ENCODE peak calls at places on chromosomes 3 and 15, in seven cellular contexts. One of them, this sample, is unnamed.

GRCh38 chr3:159208080-159208479 is 406.2 kb downstream of the MFSD1 start:
- DNase-seq in HepG2: no peak
- DNase-seq in A673: no peak
- DNase-seq in effector memory CD4-positive, alpha-beta T cell: no peak
- DNase-seq in H9: no peak
- DNase-seq in tibial nerve: no peak
- DNase-seq in astrocyte: peak; percentile 64
- DNase-seq in this sample: no peak

GRCh38 chr3:134299185-134299887 is 48.7 kb upstream of the RYK start:
- DNase-seq in astrocyte: no peak
- DNase-seq in HepG2: no peak
- DNase-seq in effector memory CD4-positive, alpha-beta T cell: no peak
- DNase-seq in A673: peak; percentile 50
- DNase-seq in H9: no peak
- DNase-seq in tibial nerve: no peak
- DNase-seq in this sample: no peak

GRCh38 chr15:61654918-61655317 is 405.3 kb downstream of the VPS13C start:
- DNase-seq in H9: no peak
- DNase-seq in tibial nerve: no peak
- DNase-seq in A673: no peak
- DNase-seq in astrocyte: no peak
- DNase-seq in HepG2: no peak
- DNase-seq in effector memory CD4-positive, alpha-beta T cell: no peak
- DNase-seq in this sample: no peak

GRCh38 chr3:181417748-181418147 is 294.0 kb upstream of the SOX2 start:
- DNase-seq in tibial nerve: no peak
- DNase-seq in H9: no peak
- DNase-seq in HepG2: no peak
- DNase-seq in A673: no peak
- DNase-seq in astrocyte: peak; percentile 65
- DNase-seq in effector memory CD4-positive, alpha-beta T cell: no peak
- DNase-seq in this sample: no peak

GRCh38 chr15:59997070-59997701 is 6.9 kb upstream of the FOXB1 start:
- DNase-seq in HepG2: no peak
- DNase-seq in astrocyte: no peak
- DNase-seq in A673: no peak
- DNase-seq in H9: peak; percentile 92
- DNase-seq in tibial nerve: no peak
- DNase-seq in effector memory CD4-positive, alpha-beta T cell: no peak
- DNase-seq in this sample: peak; percentile 42

GRCh38 chr15:87973456-87974215 is 282.9 kb downstream of the NTRK3 start:
- DNase-seq in H9: no peak
- DNase-seq in tibial nerve: no peak
- DNase-seq in astrocyte: no peak
- DNase-seq in effector memory CD4-positive, alpha-beta T cell: no peak
- DNase-seq in HepG2: no peak
- DNase-seq in A673: no peak
- DNase-seq in this sample: no peak

GRCh38 chr15:49232407-49232806 is 62.4 kb downstream of the GALK2 start:
- DNase-seq in HepG2: no peak
- DNase-seq in effector memory CD4-positive, alpha-beta T cell: no peak
- DNase-seq in H9: no peak
- DNase-seq in tibial nerve: no peak
- DNase-seq in astrocyte: no peak
- DNase-seq in A673: no peak
- DNase-seq in this sample: no peak

GRCh38 chr3:195260286-195260905 is 10.6 kb downstream of the XXYLT1 start:
- DNase-seq in tibial nerve: no peak
- DNase-seq in A673: peak; percentile 38
- DNase-seq in HepG2: no peak
- DNase-seq in astrocyte: no peak
- DNase-seq in H9: peak; percentile 78
- DNase-seq in effector memory CD4-positive, alpha-beta T cell: peak; percentile 27
- DNase-seq in this sample: peak; percentile 9

GRCh38 chr15:101068961-101069734 is 150.0 kb downstream of the LRRK1 start:
- DNase-seq in HepG2: peak; percentile 87
- DNase-seq in A673: no peak
- DNase-seq in effector memory CD4-positive, alpha-beta T cell: no peak
- DNase-seq in H9: peak; percentile 96
- DNase-seq in astrocyte: peak; percentile 18
- DNase-seq in tibial nerve: no peak
- DNase-seq in this sample: no peak

GRCh38 chr3:66153471-66153870 is 67.3 kb upstream of the SLC25A26 start:
- DNase-seq in tibial nerve: no peak
- DNase-seq in H9: no peak
- DNase-seq in effector memory CD4-positive, alpha-beta T cell: no peak
- DNase-seq in HepG2: no peak
- DNase-seq in A673: no peak
- DNase-seq in astrocyte: peak; percentile 20
- DNase-seq in this sample: no peak

GRCh38 chr3:111751961-111752360 is 107.1 kb upstream of the PHLDB2 start:
- DNase-seq in A673: peak; percentile 28
- DNase-seq in HepG2: no peak
- DNase-seq in effector memory CD4-positive, alpha-beta T cell: no peak
- DNase-seq in tibial nerve: no peak
- DNase-seq in astrocyte: peak; percentile 91
- DNase-seq in H9: no peak
- DNase-seq in this sample: no peak

GRCh38 chr3:198080521-198081384 is 120.7 kb downstream of the LMLN start:
- DNase-seq in A673: peak; percentile 86
- DNase-seq in H9: peak; percentile 85
- DNase-seq in effector memory CD4-positive, alpha-beta T cell: peak; percentile 61
- DNase-seq in HepG2: peak; percentile 18
- DNase-seq in tibial nerve: no peak
- DNase-seq in astrocyte: peak; percentile 33
- DNase-seq in this sample: peak; percentile 83

GRCh38 chr3:64530434-64531049 is 157.3 kb downstream of the ADAMTS9 start:
- DNase-seq in tibial nerve: peak; percentile 68
- DNase-seq in astrocyte: peak; percentile 29
- DNase-seq in A673: peak; percentile 62
- DNase-seq in H9: peak; percentile 69
- DNase-seq in effector memory CD4-positive, alpha-beta T cell: no peak
- DNase-seq in HepG2: peak; percentile 18
- DNase-seq in this sample: no peak

GRCh38 chr3:46895204-46895660 is 17.7 kb downstream of the PTH1R start:
- DNase-seq in effector memory CD4-positive, alpha-beta T cell: peak; percentile 64
- DNase-seq in A673: peak; percentile 32
- DNase-seq in HepG2: peak; percentile 36
- DNase-seq in tibial nerve: peak; percentile 59
- DNase-seq in H9: no peak
- DNase-seq in astrocyte: no peak
- DNase-seq in this sample: peak; percentile 65

GRCh38 chr15:91865903-91866302 is 12.4 kb downstream of the SLCO3A1 start:
- DNase-seq in tibial nerve: no peak
- DNase-seq in HepG2: no peak
- DNase-seq in A673: no peak
- DNase-seq in H9: no peak
- DNase-seq in effector memory CD4-positive, alpha-beta T cell: no peak
- DNase-seq in astrocyte: peak; percentile 55
- DNase-seq in this sample: no peak

DNA sequence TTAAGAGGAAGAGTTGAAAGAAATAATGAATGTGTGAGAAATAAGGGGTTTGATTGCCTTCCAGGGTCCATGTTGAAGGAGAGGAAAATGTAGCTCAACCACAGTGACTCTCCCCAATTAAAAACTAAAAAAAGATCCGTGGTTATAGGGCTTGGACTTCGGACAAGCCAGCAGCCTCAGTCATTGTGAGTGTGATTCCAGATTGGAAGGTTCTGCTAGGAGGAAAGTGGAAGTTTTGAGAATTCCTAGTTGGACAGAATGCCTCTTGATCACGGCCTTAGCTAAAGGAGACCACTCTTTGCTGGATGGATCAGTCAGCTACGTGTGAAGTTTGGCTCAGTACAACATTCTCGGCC is 27.3 kb downstream of the FLNB start:
- DNase-seq in HepG2: no peak
- DNase-seq in A673: no peak
- DNase-seq in tibial nerve: no peak
- DNase-seq in astrocyte: peak; percentile 55
- DNase-seq in H9: no peak
- DNase-seq in effector memory CD4-positive, alpha-beta T cell: no peak
- DNase-seq in this sample: no peak
- H3K4me1 ChIP-seq in HepG2: peaks cover 90% of the 10 kb centered on the region
- H3K4me1 ChIP-seq in A673: no peaks in the 10 kb centered on the region
- H3K4me1 ChIP-seq in tibial nerve: no peaks in the 10 kb centered on the region
- H3K4me1 ChIP-seq in astrocyte: peaks cover 31% of the 10 kb centered on the region
- H3K4me1 ChIP-seq in H9: peaks cover 16% of the 10 kb centered on the region
- H3K4me1 ChIP-seq in effector memory CD4-positive, alpha-beta T cell: peaks cover 4% of the 10 kb centered on the region
- H3K4me1 ChIP-seq in this sample: peaks cover 30% of the 10 kb centered on the region

GRCh38 chr15:63480441-63480821 is 24.0 kb upstream of the USP3 start:
- DNase-seq in HepG2: peak; percentile 71
- DNase-seq in effector memory CD4-positive, alpha-beta T cell: no peak
- DNase-seq in A673: no peak
- DNase-seq in tibial nerve: no peak
- DNase-seq in H9: no peak
- DNase-seq in astrocyte: no peak
- DNase-seq in this sample: no peak
- H3K4me1 ChIP-seq in HepG2: peaks cover 96% of the 10 kb centered on the region
- H3K4me1 ChIP-seq in effector memory CD4-positive, alpha-beta T cell: peaks cover 67% of the 10 kb centered on the region
- H3K4me1 ChIP-seq in A673: peaks cover 17% of the 10 kb centered on the region
- H3K4me1 ChIP-seq in tibial nerve: no peaks in the 10 kb centered on the region
- H3K4me1 ChIP-seq in H9: peaks cover 5% of the 10 kb centered on the region
- H3K4me1 ChIP-seq in astrocyte: peaks cover 35% of the 10 kb centered on the region
- H3K4me1 ChIP-seq in this sample: peaks cover 75% of the 10 kb centered on the region

GRCh38 chr3:13006216-13006990 is 66.8 kb downstream of the IQSEC1 start:
- DNase-seq in A673: no peak
- DNase-seq in effector memory CD4-positive, alpha-beta T cell: no peak
- DNase-seq in H9: no peak
- DNase-seq in tibial nerve: no peak
- DNase-seq in astrocyte: no peak
- DNase-seq in HepG2: no peak
- DNase-seq in this sample: no peak
- H3K4me1 ChIP-seq in A673: no peaks in the 10 kb centered on the region
- H3K4me1 ChIP-seq in effector memory CD4-positive, alpha-beta T cell: peaks cover 91% of the 10 kb centered on the region
- H3K4me1 ChIP-seq in H9: peaks cover 2% of the 10 kb centered on the region
- H3K4me1 ChIP-seq in tibial nerve: no peaks in the 10 kb centered on the region
- H3K4me1 ChIP-seq in astrocyte: peaks cover 9% of the 10 kb centered on the region
- H3K4me1 ChIP-seq in HepG2: peaks cover under 1% of the 10 kb centered on the region
- H3K4me1 ChIP-seq in this sample: peaks cover 99% of the 10 kb centered on the region

DNA sequence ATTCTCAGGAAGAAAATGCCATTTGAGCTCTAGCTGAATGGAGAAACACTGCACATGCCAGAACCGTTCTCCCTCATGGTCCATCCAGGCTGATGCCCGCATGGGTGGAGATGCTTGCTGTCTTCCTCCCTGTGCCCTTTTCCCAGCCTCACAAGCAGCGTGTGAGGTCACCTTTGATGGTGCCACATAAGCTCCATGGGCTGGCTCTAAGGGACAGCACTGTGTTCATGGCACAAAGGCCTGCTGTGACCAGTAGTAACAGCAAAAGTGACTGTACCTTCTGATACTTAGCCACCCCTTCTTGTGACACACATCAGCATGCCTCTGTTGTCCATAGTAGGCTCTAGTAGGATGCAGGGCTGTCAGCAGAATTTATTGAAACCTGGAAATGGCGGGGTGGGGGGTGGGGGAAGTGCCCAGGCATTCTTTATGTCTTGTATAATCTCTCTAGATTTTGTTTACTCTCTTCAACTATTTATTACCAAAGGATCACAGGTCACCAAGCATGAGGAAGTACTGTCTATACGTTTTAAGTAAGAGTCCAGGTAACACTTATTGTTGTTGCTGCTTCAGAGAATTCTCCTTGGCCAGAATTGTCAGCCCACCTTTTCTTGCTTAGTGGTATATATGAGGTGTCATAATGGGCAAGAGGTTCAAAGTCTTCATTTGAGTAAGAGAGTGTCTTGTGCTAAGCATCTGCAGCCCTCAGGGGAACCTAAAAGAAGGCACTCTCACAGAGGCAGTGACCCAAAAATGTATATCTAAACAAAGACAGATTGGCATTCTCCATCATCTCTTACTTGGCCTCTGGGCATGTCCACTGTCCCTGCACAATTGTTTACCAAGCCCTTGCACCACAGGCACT is 56.5 kb downstream of the RAB7A start:
- DNase-seq in effector memory CD4-positive, alpha-beta T cell: no peak
- DNase-seq in H9: no peak
- DNase-seq in A673: no peak
- DNase-seq in astrocyte: no peak
- DNase-seq in tibial nerve: no peak
- DNase-seq in HepG2: no peak
- DNase-seq in this sample: no peak
- H3K4me1 ChIP-seq in effector memory CD4-positive, alpha-beta T cell: peaks cover 12% of the 10 kb centered on the region
- H3K4me1 ChIP-seq in H9: peaks cover 7% of the 10 kb centered on the region
- H3K4me1 ChIP-seq in A673: peaks cover 17% of the 10 kb centered on the region
- H3K4me1 ChIP-seq in astrocyte: peaks cover 14% of the 10 kb centered on the region
- H3K4me1 ChIP-seq in tibial nerve: peaks cover 2% of the 10 kb centered on the region
- H3K4me1 ChIP-seq in HepG2: peaks cover 70% of the 10 kb centered on the region
- H3K4me1 ChIP-seq in this sample: peaks cover 57% of the 10 kb centered on the region